ENCODE peak calls at places on chromosomes 1 and 21, in five cellular contexts. K is aorta; B is CD4-positive, alpha-beta memory T cell; Z is T-helper 17 cell; L is left ventricle myocardium superior. N is an unnamed sample.

GRCh38 chr1:183942933-183943693 is 94.4 kb downstream of the COLGALT2 start:
- DNase-seq in Z (no peak), L (no peak), B (no peak), K (no peak), N (peak)

GRCh38 chr1:17118706-17119075 is 560 bp downstream of the PADI2 start:
- DNase-seq in L (no peak), Z (no peak), K (no peak), B (no peak), N (no peak)

GRCh38 chr1:30444850-30445249 is 278.5 kb downstream of the MATN1 start:
- DNase-seq in K (no peak), L (no peak), Z (no peak), B (no peak), N (no peak)

GRCh38 chr1:215076312-215076711 is 6.2 kb upstream of the KCNK2 start:
- DNase-seq in L (no peak), K (no peak), B (no peak), Z (no peak), N (no peak)

GRCh38 chr1:110253213-110253612 is 43.1 kb downstream of the KCNC4 start:
- DNase-seq in B (no peak), K (no peak), Z (no peak), L (no peak), N (no peak)

GRCh38 chr1:150235436-150235851 is 468 bp downstream of the ANP32E start:
- DNase-seq in Z (no peak), B (peak), L (no peak), K (peak), N (no peak)

GRCh38 chr1:29532741-29533140 is 296.4 kb downstream of the PTPRU start:
- DNase-seq in B (no peak), Z (no peak), L (no peak), K (no peak), N (peak)

GRCh38 chr1:64469614-64469976 is 334 bp upstream of the CACHD1 start:
- DNase-seq in B (no peak), L (no peak), K (no peak), Z (no peak), N (no peak)

GRCh38 chr1:119647734-119648619 is at the start of gene ZNF697:
- DNase-seq in Z (no peak), L (peak), K (peak), B (no peak), N (peak)

GRCh38 chr1:94254073-94254810 is 16.9 kb upstream of the ARHGAP29 start:
- DNase-seq in B (no peak), Z (no peak), K (no peak), L (no peak), N (no peak)

GRCh38 chr21:32545948-32546441 is 39.3 kb downstream of the TCP10L start:
- DNase-seq in L (no peak), K (no peak), B (no peak), Z (no peak), N (no peak)

GRCh38 chr1:168803696-168804510 is 74.9 kb upstream of the DPT start:
- DNase-seq in L (no peak), K (no peak), B (no peak), Z (no peak), N (no peak)

GRCh38 chr1:35555212-35555584 is 2.0 kb downstream of the KIAA0319L start:
- DNase-seq in L (no peak), K (no peak), Z (no peak), B (no peak), N (no peak)

N was measured in osteocyte.